ENCODE peak calls at places on chromosomes 6 and 20, in ten cellular contexts. Z, L, C, Y, N, R, Q, F, T and U are unnamed samples.

GRCh38 chr6:13488015-13488895 is 855 bp upstream of the GFOD1 start:
- DNase-seq in C (peak; percentile 11), R (peak; percentile 48), Y (no peak), T (no peak), F (no peak), Q (peak; percentile 64), L (peak; percentile 40), N (peak; percentile 38), Z (peak; percentile 44), U (no peak)

GRCh38 chr20:34984756-34985261 is 29.1 kb downstream of the MYH7B start:
- DNase-seq in C (no peak), R (no peak), N (peak; percentile 24), Z (no peak), L (no peak), Y (no peak), F (no peak), T (no peak), Q (no peak), U (no peak)

GRCh38 chr20:46562373-46563169 is 12.1 kb upstream of the OCSTAMP start:
- DNase-seq in T (peak; percentile 16), N (peak; percentile 66), Q (peak; percentile 38), Z (peak; percentile 78), C (peak; percentile 79), L (peak; percentile 64), Y (peak; percentile 46), F (peak; percentile 47), R (peak; percentile 83), U (peak; percentile 78)

GRCh38 chr6:82408952-82409421 is 45.4 kb downstream of the TPBG start:
- DNase-seq in Z (no peak), R (no peak), F (peak; percentile 45), L (peak; percentile 88), C (no peak), T (peak; percentile 53), Q (peak; percentile 73), N (no peak), Y (peak; percentile 80), U (no peak)

GRCh38 chr20:35312348-35312747 is 20.1 kb upstream of the FAM83C start:
- DNase-seq in L (peak; percentile 96), R (no peak), Y (peak; percentile 79), N (no peak), T (peak; percentile 61), Z (no peak), F (peak; percentile 93), C (no peak), Q (peak; percentile 96), U (no peak)

GRCh38 chr6:14366880-14367279 is 249.3 kb downstream of the CD83 start:
- DNase-seq in C (no peak), Y (no peak), Z (no peak), Q (no peak), N (no peak), R (no peak), T (no peak), F (no peak), L (no peak), U (no peak)

GRCh38 chr6:100484474-100484873 is 19.8 kb upstream of the SIM1 start:
- DNase-seq in F (no peak), T (no peak), Q (no peak), R (no peak), L (no peak), Z (no peak), C (no peak), Y (no peak), N (no peak), U (no peak)

GRCh38 chr20:31698803-31699718 is 23.6 kb downstream of the BCL2L1 start:
- DNase-seq in F (peak; percentile 94), L (peak; percentile 98), N (peak; percentile 70), C (no peak), Y (peak; percentile 90), Q (peak; percentile 98), T (peak; percentile 84), Z (peak; percentile 58), R (no peak), U (no peak)

GRCh38 chr6:133921249-133921859 is 31.7 kb upstream of the TBPL1 start:
- DNase-seq in F (peak; percentile 79), N (peak; percentile 71), R (peak; percentile 88), T (peak; percentile 38), Y (peak; percentile 72), C (peak; percentile 82), L (peak; percentile 81), Q (peak; percentile 54), Z (peak; percentile 79), U (peak; percentile 33)

DNA sequence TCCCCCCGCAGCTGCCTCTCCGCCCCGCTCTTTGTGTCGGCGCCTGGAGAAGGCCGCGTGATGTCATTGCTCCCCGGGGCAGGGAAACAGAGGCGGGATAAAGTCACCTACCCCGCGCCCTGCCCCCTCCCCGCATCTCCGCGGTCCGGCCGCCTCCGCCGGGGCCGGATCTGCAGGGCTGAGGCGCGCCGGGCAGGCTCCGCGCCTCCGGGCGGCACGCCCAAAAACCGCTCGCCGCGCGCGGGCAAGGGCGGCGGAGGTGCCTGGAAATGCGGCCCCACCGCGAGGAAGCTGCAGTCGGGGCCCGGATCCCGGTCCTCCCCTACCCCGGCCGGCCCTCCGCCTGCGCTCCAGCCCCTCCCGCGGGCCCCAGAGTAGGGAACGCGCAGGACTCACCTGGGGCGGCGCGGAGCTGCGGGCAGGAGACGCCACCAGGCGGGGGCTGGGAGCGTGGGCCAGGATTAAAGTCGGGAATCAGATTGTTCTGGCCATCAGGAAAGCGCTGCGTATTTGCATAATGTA is at the start of gene FAXC:
- DNase-seq in F (no peak), T (no peak), C (peak; percentile 45), Z (peak; percentile 71), R (peak; percentile 73), L (peak; percentile 14), Y (no peak), N (peak; percentile 43), Q (peak; percentile 50), U (peak; percentile 39)
- TF ChIP-seq CTCF in F (peak; percentile 18), T (no peak), C (peak; percentile 53), Z (peak; percentile 17), R (no peak), L (peak; percentile 8), Y (peak; percentile 31), N (no peak), Q (no peak), U (peak; percentile 24)

GRCh38 chr6:132401120-132401940 is at the start of gene MOXD1:
- DNase-seq in T (no peak), F (no peak), C (peak; percentile 45), Q (peak; percentile 58), L (peak; percentile 37), Y (peak; percentile 46), N (peak; percentile 61), Z (peak; percentile 34), R (peak; percentile 61), U (no peak)
- TF ChIP-seq CTCF in T (no peak), F (peak; percentile 3), C (peak; percentile 17), Q (peak; percentile 11), L (peak; percentile 7), Y (no peak), N (peak; percentile 13), Z (no peak), R (no peak), U (no peak)

GRCh38 chr6:52900536-52900935 is 9.0 kb downstream of the GSTA3 start:
- DNase-seq in R (no peak), Y (no peak), C (no peak), N (no peak), F (no peak), L (no peak), Z (no peak), Q (no peak), T (no peak), U (no peak)

GRCh38 chr6:52910091-52910490 is 593 bp upstream of the GSTA3 start:
- DNase-seq in N (no peak), T (no peak), Y (peak; percentile 30), L (no peak), F (peak; percentile 39), C (no peak), Z (no peak), R (no peak), Q (peak; percentile 40), U (no peak)

GRCh38 chr6:52909131-52909530 is 367 bp downstream of the GSTA3 start:
- DNase-seq in Z (no peak), T (no peak), F (no peak), R (no peak), C (no peak), Q (no peak), N (no peak), L (no peak), Y (no peak), U (no peak)

GRCh38 chr6:52909531-52909930 is at the start of gene GSTA3:
- DNase-seq in F (no peak), L (no peak), N (peak; percentile 55), Q (no peak), T (no peak), Z (peak; percentile 54), Y (no peak), R (no peak), C (no peak), U (no peak)

DNA sequence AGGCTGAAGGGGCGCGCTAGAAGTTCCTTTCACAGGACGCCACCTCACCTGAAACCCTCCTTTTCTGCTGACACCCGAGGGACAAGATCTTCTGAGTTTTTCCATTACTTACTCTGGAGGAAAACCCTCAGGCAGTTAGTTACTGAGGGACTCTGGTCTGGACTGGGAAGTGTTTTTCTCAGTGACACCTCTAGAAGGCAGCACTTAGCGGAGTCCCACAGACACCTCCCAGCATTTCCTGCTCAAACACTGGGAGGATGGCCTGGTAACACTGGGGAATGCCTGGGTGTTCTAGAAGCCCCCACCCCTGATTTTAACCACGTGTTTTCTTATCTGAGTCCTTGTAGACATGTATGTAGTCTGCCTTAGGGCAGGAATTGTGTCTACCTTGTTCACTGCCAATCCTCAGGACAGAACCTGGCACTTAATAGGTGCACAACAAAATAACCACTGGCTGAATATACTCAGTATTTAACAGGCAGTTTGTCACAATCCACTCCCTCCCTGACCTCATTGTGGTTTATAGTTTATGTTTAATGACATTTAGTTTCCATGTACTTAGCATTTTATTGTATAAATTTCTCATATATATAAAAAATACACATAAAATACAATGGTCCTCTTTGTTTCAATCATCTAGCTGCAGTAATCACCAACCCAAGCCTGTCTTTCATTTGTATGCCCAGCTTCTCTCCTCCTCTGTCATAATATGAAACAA is 4.8 kb downstream of the GSTA3 start:
- DNase-seq in Y (no peak), T (no peak), L (no peak), Q (no peak), Z (no peak), R (no peak), N (no peak), C (no peak), F (no peak), U (no peak)
- TF ChIP-seq CTCF in Y (peak; percentile 52), T (peak; percentile 36), L (peak; percentile 20), Q (peak; percentile 29), Z (no peak), R (peak; percentile 17), N (no peak), C (peak; percentile 26), F (peak; percentile 32), U (peak; percentile 27)

GRCh38 chr6:42925248-42925857 is 3.9 kb upstream of the CNPY3 start:
- DNase-seq in F (no peak), L (no peak), N (no peak), Y (no peak), Q (no peak), C (no peak), T (no peak), R (no peak), Z (no peak), U (no peak)

GRCh38 chr6:42923656-42924055 is 5.6 kb upstream of the CNPY3 start:
- DNase-seq in T (peak; percentile 38), Q (no peak), R (no peak), C (no peak), Z (no peak), Y (no peak), L (no peak), F (no peak), N (no peak), U (no peak)

GRCh38 chr6:42916288-42916687 is 435 bp downstream of the PTCRA start:
- DNase-seq in N (no peak), Y (no peak), Q (no peak), R (no peak), T (no peak), Z (no peak), F (no peak), C (no peak), L (no peak), U (no peak)

GRCh38 chr6:42921801-42922200 is 5.9 kb downstream of the PTCRA start:
- DNase-seq in R (no peak), Y (no peak), Z (no peak), T (no peak), F (no peak), N (no peak), C (no peak), L (no peak), Q (no peak), U (no peak)
- TF ChIP-seq CTCF in R (no peak), Y (no peak), Z (no peak), T (no peak), F (no peak), N (no peak), C (no peak), L (no peak), Q (no peak), U (no peak)